ENCODE peak calls at places on chromosomes 4 and X, in six cellular contexts. E, Y, H, R, B and C are unnamed samples.

GRCh38 chrX:31656013-31656412 is 584.2 kb upstream of the FTHL17 start:
- DNase-seq in E (no peak), Y (no peak), H (no peak), R (no peak), B (no peak), C (no peak)

GRCh38 chr4:74159397-74159709 is 1.4 kb downstream of the MTHFD2L start:
- DNase-seq in E (no peak), Y (no peak), H (no peak), R (no peak), B (no peak), C (no peak)

GRCh38 chr4:139625487-139625886 is 40.1 kb upstream of the MGST2 start:
- DNase-seq in E (no peak), Y (no peak), H (no peak), R (no peak), B (no peak), C (no peak)

GRCh38 chr4:154516320-154516719 is 24.7 kb upstream of the DCHS2 start:
- DNase-seq in E (no peak), Y (no peak), H (no peak), R (no peak), B (no peak), C (no peak)

GRCh38 chr4:100736651-100737450 is 219.0 kb upstream of the EMCN start:
- DNase-seq in E (no peak), Y (peak), H (no peak), R (no peak), B (no peak), C (no peak)

GRCh38 chr4:7021930-7022658 is 21.1 kb upstream of the TADA2B start:
- DNase-seq in E (no peak), Y (no peak), H (no peak), R (no peak), B (no peak), C (no peak)

GRCh38 chrX:9293903-9294302 is 171.0 kb upstream of the TBL1X start:
- DNase-seq in E (no peak), Y (no peak), H (no peak), R (no peak), B (no peak), C (no peak)

GRCh38 chr4:19689511-19689910 is 562.2 kb upstream of the SLIT2 start:
- DNase-seq in E (no peak), Y (no peak), H (no peak), R (no peak), B (no peak), C (no peak)

GRCh38 chrX:63470506-63470905 is 119.4 kb upstream of the SPIN4 start:
- DNase-seq in E (no peak), Y (no peak), H (no peak), R (no peak), B (no peak), C (peak)

GRCh38 chrX:57121162-57121741 is at the start of gene SPIN2B:
- DNase-seq in E (peak), Y (peak), H (peak), R (peak), B (peak), C (peak)

GRCh38 chr4:136847881-136848621 is 684.2 kb downstream of the PCDH18 start:
- DNase-seq in E (no peak), Y (no peak), H (no peak), R (no peak), B (no peak), C (no peak)

GRCh38 chr4:162347492-162348213 is 183.9 kb upstream of the FSTL5 start:
- DNase-seq in E (no peak), Y (no peak), H (no peak), R (no peak), B (no peak), C (no peak)

GRCh38 chrX:70755850-70756249 is 152.7 kb downstream of the TEX11 start:
- DNase-seq in E (no peak), Y (no peak), H (peak), R (no peak), B (no peak), C (peak)

GRCh38 chr4:103306870-103307345 is 108.8 kb upstream of the CENPE start:
- DNase-seq in E (peak), Y (no peak), H (no peak), R (no peak), B (no peak), C (peak)
- TF ChIP-seq ZNF274 in E (no peak), Y (no peak), H (no peak), R (no peak), B (no peak), C (no peak)

DNA sequence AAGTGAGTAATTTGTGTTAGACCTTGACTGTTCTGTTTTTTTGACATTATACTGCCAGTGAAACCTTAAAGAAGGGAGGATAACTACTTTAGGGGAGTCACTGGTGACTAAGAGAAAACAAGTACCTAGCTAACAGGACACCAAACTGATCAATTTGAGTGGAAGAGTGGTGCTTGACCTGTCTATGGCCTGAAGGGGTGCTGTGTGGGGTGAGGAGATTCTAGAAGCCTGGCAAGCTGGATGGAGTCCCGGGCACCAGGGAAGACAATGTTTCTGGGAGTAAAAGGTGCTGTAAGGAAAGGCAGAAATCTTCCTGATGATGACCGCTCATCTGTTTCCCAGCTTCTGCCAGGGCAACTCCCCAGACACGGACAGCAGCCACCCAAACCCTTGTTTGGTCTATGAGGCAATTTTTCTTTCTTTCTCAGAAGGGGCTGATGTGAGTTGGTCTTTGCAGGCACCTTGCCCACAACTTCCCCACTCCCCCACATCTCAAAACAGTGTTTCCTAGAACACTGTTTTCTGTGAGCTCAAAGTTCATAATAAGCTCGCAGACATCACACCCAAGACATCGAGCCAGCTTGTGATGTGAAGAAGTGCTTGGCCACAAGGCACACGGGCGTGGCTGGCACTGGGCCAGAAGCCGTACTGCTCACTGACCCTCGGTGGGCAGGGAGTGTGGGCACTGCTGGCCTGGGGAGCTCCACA is 4.6 kb downstream of the TXK start:
- DNase-seq in E (no peak), Y (no peak), H (no peak), R (peak), B (no peak), C (no peak)
- TF ChIP-seq ZNF274 in E (no peak), Y (no peak), H (no peak), R (no peak), B (no peak), C (no peak)

GRCh38 chr4:13966241-13967195 is 339.0 kb upstream of the BOD1L1 start:
- DNase-seq in E (no peak), Y (no peak), H (no peak), R (no peak), B (no peak), C (no peak)
- TF ChIP-seq ZNF274 in E (no peak), Y (no peak), H (no peak), R (no peak), B (no peak), C (no peak)

DNA sequence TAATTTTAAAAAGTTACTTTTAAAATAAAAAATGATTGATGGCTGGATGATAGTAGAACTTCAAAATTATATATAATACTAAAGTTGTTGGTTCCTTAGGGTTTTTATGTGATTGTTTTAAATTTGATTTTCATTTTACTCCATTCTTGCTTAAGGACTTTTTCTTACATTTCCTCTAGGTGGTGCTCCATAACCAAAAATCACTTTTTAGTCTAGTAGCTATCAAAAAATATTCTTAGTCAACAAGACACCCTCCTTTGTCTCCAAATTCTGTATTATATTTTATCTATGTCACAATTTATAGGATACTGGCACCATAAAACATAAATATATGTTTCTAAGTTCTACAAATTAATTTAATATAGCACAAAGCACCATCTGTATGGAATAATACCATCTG is 67.2 kb upstream of the BRWD3 start:
- DNase-seq in E (peak), Y (peak), H (no peak), R (peak), B (peak), C (peak)
- TF ChIP-seq ZNF274 in E (no peak), Y (no peak), H (no peak), R (no peak), B (no peak), C (no peak)